ENCODE peak calls at places on chromosome 15, in eight cellular contexts. A is T-helper 17 cell, T is NCI-H460, G is head of caudate nucleus, N is skeletal muscle cell, R is HTR-8/SVneo, W is aorta, Y is NCI-H1417. X is an unnamed sample.

GRCh38 chr15:48309740-48310139 is 21.5 kb upstream of the DUT start:
- DNase-seq in A (no peak), T (no peak), G (no peak), N (no peak), R (no peak), W (no peak), Y (no peak), X (no peak)

GRCh38 chr15:92603278-92603677 is 52.3 kb downstream of the FAM174B start:
- DNase-seq in A (no peak), T (no peak), G (no peak), N (no peak), R (no peak), W (no peak), Y (no peak), X (no peak)

GRCh38 chr15:91067026-91067425 is 33.0 kb upstream of the SV2B start:
- DNase-seq in A (no peak), T (no peak), G (no peak), N (peak), R (no peak), W (no peak), Y (no peak), X (no peak)

GRCh38 chr15:25860885-25861866 is 2.0 kb downstream of the ATP10A start:
- DNase-seq in A (no peak), T (no peak), G (no peak), N (no peak), R (no peak), W (no peak), Y (no peak), X (no peak)

GRCh38 chr15:65837301-65838283 is 31.7 kb upstream of the RAB11A start:
- DNase-seq in A (no peak), T (no peak), G (no peak), N (no peak), R (no peak), W (no peak), Y (no peak), X (no peak)

GRCh38 chr15:75903331-75904240 is at the start of gene FBXO22:
- DNase-seq in A (peak), T (peak), G (peak), N (peak), R (peak), W (peak), Y (peak), X (peak)

GRCh38 chr15:29516929-29517328 is 247.3 kb upstream of the NSMCE3 start:
- DNase-seq in A (no peak), T (no peak), G (no peak), N (no peak), R (no peak), W (no peak), Y (no peak), X (no peak)

GRCh38 chr15:29143909-29144308 is 125.7 kb downstream of the NSMCE3 start:
- DNase-seq in A (no peak), T (no peak), G (no peak), N (peak), R (peak), W (no peak), Y (no peak), X (no peak)

X was measured in HCT116.